ENCODE peak calls at places on chromosome X, in seven cellular contexts. One of them, this sample, is unnamed.

GRCh38 chrX:131987252-131987651 is 35.9 kb upstream of the STK26 start:
- DNase-seq in kidney tubule cell: no peak
- DNase-seq in GM12865: peak
- DNase-seq in stimulated activated CD8-positive, alpha-beta memory T cell treated with anti-CD3 and anti-CD28 coated beads, Interleukin-7, amount 100 ng/mL, for 24 hours: no peak
- DNase-seq in HS-5: no peak
- DNase-seq in KBM-7: peak
- DNase-seq in stimulated activated CD4-positive, alpha-beta T cell treated with anti-CD3 and anti-CD28 coated beads, Interleukin-12 subunit alpha, Interleukin-12 subunit beta, amount 100 ng/mL, for 24 hours: no peak
- DNase-seq in this sample: no peak

GRCh38 chrX:114842181-114842580 is 175.2 kb downstream of the IL13RA2 start:
- DNase-seq in kidney tubule cell: no peak
- DNase-seq in GM12865: no peak
- DNase-seq in stimulated activated CD8-positive, alpha-beta memory T cell treated with anti-CD3 and anti-CD28 coated beads, Interleukin-7, amount 100 ng/mL, for 24 hours: no peak
- DNase-seq in HS-5: no peak
- DNase-seq in KBM-7: no peak
- DNase-seq in stimulated activated CD4-positive, alpha-beta T cell treated with anti-CD3 and anti-CD28 coated beads, Interleukin-12 subunit alpha, Interleukin-12 subunit beta, amount 100 ng/mL, for 24 hours: no peak
- DNase-seq in this sample: no peak

GRCh38 chrX:11108253-11108941 is 2.7 kb upstream of the HCCS start:
- DNase-seq in kidney tubule cell: no peak
- DNase-seq in GM12865: no peak
- DNase-seq in stimulated activated CD8-positive, alpha-beta memory T cell treated with anti-CD3 and anti-CD28 coated beads, Interleukin-7, amount 100 ng/mL, for 24 hours: no peak
- DNase-seq in HS-5: no peak
- DNase-seq in KBM-7: peak
- DNase-seq in stimulated activated CD4-positive, alpha-beta T cell treated with anti-CD3 and anti-CD28 coated beads, Interleukin-12 subunit alpha, Interleukin-12 subunit beta, amount 100 ng/mL, for 24 hours: no peak
- DNase-seq in this sample: no peak

GRCh38 chrX:71885099-71885498 is 25.5 kb upstream of the NHSL2 start:
- DNase-seq in kidney tubule cell: no peak
- DNase-seq in GM12865: no peak
- DNase-seq in stimulated activated CD8-positive, alpha-beta memory T cell treated with anti-CD3 and anti-CD28 coated beads, Interleukin-7, amount 100 ng/mL, for 24 hours: no peak
- DNase-seq in HS-5: no peak
- DNase-seq in KBM-7: no peak
- DNase-seq in stimulated activated CD4-positive, alpha-beta T cell treated with anti-CD3 and anti-CD28 coated beads, Interleukin-12 subunit alpha, Interleukin-12 subunit beta, amount 100 ng/mL, for 24 hours: no peak
- DNase-seq in this sample: no peak

GRCh38 chrX:50183891-50184290 is 16.9 kb downstream of the AKAP4 start:
- DNase-seq in kidney tubule cell: no peak
- DNase-seq in GM12865: no peak
- DNase-seq in stimulated activated CD8-positive, alpha-beta memory T cell treated with anti-CD3 and anti-CD28 coated beads, Interleukin-7, amount 100 ng/mL, for 24 hours: no peak
- DNase-seq in HS-5: no peak
- DNase-seq in KBM-7: no peak
- DNase-seq in stimulated activated CD4-positive, alpha-beta T cell treated with anti-CD3 and anti-CD28 coated beads, Interleukin-12 subunit alpha, Interleukin-12 subunit beta, amount 100 ng/mL, for 24 hours: no peak
- DNase-seq in this sample: no peak

GRCh38 chrX:19593684-19594083 is 78.4 kb upstream of the MAP3K15 start:
- DNase-seq in kidney tubule cell: peak
- DNase-seq in GM12865: peak
- DNase-seq in stimulated activated CD8-positive, alpha-beta memory T cell treated with anti-CD3 and anti-CD28 coated beads, Interleukin-7, amount 100 ng/mL, for 24 hours: no peak
- DNase-seq in HS-5: no peak
- DNase-seq in KBM-7: peak
- DNase-seq in stimulated activated CD4-positive, alpha-beta T cell treated with anti-CD3 and anti-CD28 coated beads, Interleukin-12 subunit alpha, Interleukin-12 subunit beta, amount 100 ng/mL, for 24 hours: no peak
- DNase-seq in this sample: no peak

GRCh38 chrX:40009462-40009851 is 88.3 kb downstream of the BCOR start:
- DNase-seq in kidney tubule cell: no peak
- DNase-seq in GM12865: no peak
- DNase-seq in stimulated activated CD8-positive, alpha-beta memory T cell treated with anti-CD3 and anti-CD28 coated beads, Interleukin-7, amount 100 ng/mL, for 24 hours: no peak
- DNase-seq in HS-5: no peak
- DNase-seq in KBM-7: no peak
- DNase-seq in stimulated activated CD4-positive, alpha-beta T cell treated with anti-CD3 and anti-CD28 coated beads, Interleukin-12 subunit alpha, Interleukin-12 subunit beta, amount 100 ng/mL, for 24 hours: no peak
- DNase-seq in this sample: no peak

GRCh38 chrX:12263211-12263610 is 124.9 kb downstream of the FRMPD4 start:
- DNase-seq in kidney tubule cell: peak
- DNase-seq in GM12865: no peak
- DNase-seq in stimulated activated CD8-positive, alpha-beta memory T cell treated with anti-CD3 and anti-CD28 coated beads, Interleukin-7, amount 100 ng/mL, for 24 hours: no peak
- DNase-seq in HS-5: no peak
- DNase-seq in KBM-7: no peak
- DNase-seq in stimulated activated CD4-positive, alpha-beta T cell treated with anti-CD3 and anti-CD28 coated beads, Interleukin-12 subunit alpha, Interleukin-12 subunit beta, amount 100 ng/mL, for 24 hours: no peak
- DNase-seq in this sample: no peak

GRCh38 chrX:50812995-50813842 is 775 bp downstream of the SHROOM4 start:
- DNase-seq in kidney tubule cell: peak
- DNase-seq in GM12865: peak
- DNase-seq in stimulated activated CD8-positive, alpha-beta memory T cell treated with anti-CD3 and anti-CD28 coated beads, Interleukin-7, amount 100 ng/mL, for 24 hours: no peak
- DNase-seq in HS-5: peak
- DNase-seq in KBM-7: no peak
- DNase-seq in stimulated activated CD4-positive, alpha-beta T cell treated with anti-CD3 and anti-CD28 coated beads, Interleukin-12 subunit alpha, Interleukin-12 subunit beta, amount 100 ng/mL, for 24 hours: no peak
- DNase-seq in this sample: no peak

GRCh38 chrX:41561045-41561444 is 113.9 kb downstream of the NYX start:
- DNase-seq in kidney tubule cell: peak
- DNase-seq in GM12865: peak
- DNase-seq in stimulated activated CD8-positive, alpha-beta memory T cell treated with anti-CD3 and anti-CD28 coated beads, Interleukin-7, amount 100 ng/mL, for 24 hours: no peak
- DNase-seq in HS-5: peak
- DNase-seq in KBM-7: peak
- DNase-seq in stimulated activated CD4-positive, alpha-beta T cell treated with anti-CD3 and anti-CD28 coated beads, Interleukin-12 subunit alpha, Interleukin-12 subunit beta, amount 100 ng/mL, for 24 hours: no peak
- DNase-seq in this sample: no peak

GRCh38 chrX:103183912-103184311 is 31.0 kb upstream of the BEX4 start:
- DNase-seq in kidney tubule cell: no peak
- DNase-seq in GM12865: no peak
- DNase-seq in stimulated activated CD8-positive, alpha-beta memory T cell treated with anti-CD3 and anti-CD28 coated beads, Interleukin-7, amount 100 ng/mL, for 24 hours: no peak
- DNase-seq in HS-5: no peak
- DNase-seq in KBM-7: no peak
- DNase-seq in stimulated activated CD4-positive, alpha-beta T cell treated with anti-CD3 and anti-CD28 coated beads, Interleukin-12 subunit alpha, Interleukin-12 subunit beta, amount 100 ng/mL, for 24 hours: no peak
- DNase-seq in this sample: no peak

GRCh38 chrX:118520206-118520857 is 24.7 kb downstream of the DOCK11 start:
- DNase-seq in kidney tubule cell: no peak
- DNase-seq in GM12865: no peak
- DNase-seq in stimulated activated CD8-positive, alpha-beta memory T cell treated with anti-CD3 and anti-CD28 coated beads, Interleukin-7, amount 100 ng/mL, for 24 hours: no peak
- DNase-seq in HS-5: peak
- DNase-seq in KBM-7: no peak
- DNase-seq in stimulated activated CD4-positive, alpha-beta T cell treated with anti-CD3 and anti-CD28 coated beads, Interleukin-12 subunit alpha, Interleukin-12 subunit beta, amount 100 ng/mL, for 24 hours: no peak
- DNase-seq in this sample: peak